ENCODE peak calls at places on chromosome 20, in ten cellular contexts. R is hippocampal formation; A is HT-29; L is naive thymus-derived CD8-positive, alpha-beta T cell; N is activated CD4-positive, alpha-beta T cell treated with anti-CD3 and anti-CD28 coated beads, Interleukin-2, amount 50 U/mL, for 4 hours; C is cardiac muscle cell; I is HEK293T; G is IMR-90; F is cerebellum; V is kidney tubule cell. S is an unnamed sample.

GRCh38 chr20:50303573-50304500 is 113.2 kb downstream of the CEBPB start:
- DNase-seq in V (peak; percentile 71), I (no peak), G (peak; percentile 85), C (peak; percentile 70), F (no peak), R (no peak), L (no peak), N (no peak), A (peak; percentile 86), S (no peak)

GRCh38 chr20:50982372-50982771 is 23.8 kb downstream of the MOCS3 start:
- DNase-seq in R (no peak), N (no peak), G (peak; percentile 68), F (no peak), I (no peak), L (no peak), V (peak; percentile 71), A (peak; percentile 58), C (no peak), S (no peak)

GRCh38 chr20:62161347-62161746 is 17.8 kb downstream of the SS18L1 start:
- DNase-seq in G (peak; percentile 65), C (no peak), R (no peak), I (no peak), A (no peak), F (peak; percentile 81), L (no peak), V (peak; percentile 68), N (no peak), S (peak; percentile 74)

GRCh38 chr20:43409041-43409913 is 48.4 kb upstream of the SRSF6 start:
- DNase-seq in C (peak; percentile 32), F (no peak), R (no peak), V (peak; percentile 49), G (peak; percentile 52), I (peak; percentile 50), A (peak; percentile 52), N (no peak), L (no peak), S (peak; percentile 2)

GRCh38 chr20:31606928-31607639 is 2.0 kb downstream of the ID1 start:
- DNase-seq in N (no peak), V (peak; percentile 79), R (no peak), F (no peak), L (no peak), A (no peak), C (peak; percentile 68), G (peak; percentile 67), I (no peak), S (peak; percentile 77)

GRCh38 chr20:37898301-37899104 is 4.4 kb upstream of the VSTM2L start:
- DNase-seq in V (peak; percentile 10), A (no peak), F (no peak), N (no peak), I (no peak), G (peak; percentile 3), L (no peak), R (no peak), C (no peak), S (no peak)

GRCh38 chr20:9214676-9215075 is 145.8 kb downstream of the PLCB4 start:
- DNase-seq in C (no peak), N (no peak), V (no peak), L (no peak), R (no peak), I (no peak), F (no peak), G (peak; percentile 95), A (no peak), S (no peak)

GRCh38 chr20:32484221-32485125 is 100.7 kb downstream of the NOL4L start:
- DNase-seq in C (peak; percentile 64), A (peak; percentile 51), R (no peak), G (no peak), I (peak; percentile 25), F (no peak), V (no peak), L (peak; percentile 43), N (peak; percentile 21), S (no peak)

GRCh38 chr20:38225240-38225899 is 35.2 kb downstream of the KIAA1755 start:
- DNase-seq in F (no peak), L (no peak), G (no peak), N (no peak), I (no peak), R (no peak), C (no peak), V (no peak), A (no peak), S (no peak)